ENCODE peak calls at places on chromosome 21, in eight cellular contexts. A is WTC11; N is endothelial cell; U is fibroblast of pulmonary artery; X is cardiac muscle cell; M is CD8-positive, alpha-beta T cell; S is ovary; E is neural crest cell. H is an unnamed sample.

GRCh38 chr21:33121715-33122475 is 52.0 kb downstream of the OLIG1 start:
- DNase-seq in N (no peak), M (no peak), U (peak), E (peak), A (peak), X (no peak), S (no peak), H (no peak)

GRCh38 chr21:14591882-14592281 is 45.8 kb upstream of the SAMSN1 start:
- DNase-seq in X (no peak), A (no peak), N (no peak), M (no peak), E (no peak), U (peak), S (no peak), H (no peak)

GRCh38 chr21:32940079-32941014 is 85.4 kb upstream of the OLIG2 start:
- DNase-seq in U (peak), N (peak), E (peak), S (no peak), A (peak), M (peak), X (peak), H (peak)

GRCh38 chr21:41369105-41369914 is 7.5 kb downstream of the MX2 start:
- DNase-seq in E (peak), N (peak), M (peak), A (peak), U (no peak), X (peak), S (peak), H (peak)

GRCh38 chr21:33199516-33200217 is 30.1 kb upstream of the IFNAR2 start:
- DNase-seq in X (peak), U (peak), A (peak), M (peak), S (peak), E (peak), N (peak), H (peak)

GRCh38 chr21:32335601-32336575 is 37.2 kb downstream of the MRAP start:
- DNase-seq in A (no peak), N (no peak), S (peak), X (no peak), U (peak), E (peak), M (no peak), H (no peak)

GRCh38 chr21:44911384-44912157 is 9.1 kb downstream of the ITGB2 start:
- DNase-seq in N (no peak), X (no peak), A (no peak), U (no peak), E (no peak), S (no peak), M (peak), H (peak)

GRCh38 chr21:44455524-44456206 is 355 bp downstream of the LRRC3 start:
- DNase-seq in E (peak), X (peak), U (peak), S (peak), N (peak), M (peak), A (peak), H (peak)

GRCh38 chr21:46605759-46606426 is 1.0 kb upstream of the S100B start:
- DNase-seq in U (no peak), N (no peak), S (no peak), M (peak), X (no peak), A (no peak), E (no peak), H (peak)

GRCh38 chr21:44925027-44925755 is 4.5 kb upstream of the ITGB2 start:
- DNase-seq in M (no peak), N (no peak), S (no peak), X (no peak), A (no peak), U (peak), E (no peak), H (no peak)

GRCh38 chr21:33035147-33035546 is 9.4 kb downstream of the OLIG2 start:
- DNase-seq in X (no peak), N (no peak), E (no peak), U (no peak), S (no peak), M (no peak), A (no peak), H (no peak)

GRCh38 chr21:43667191-43667904 is 8.0 kb downstream of the RRP1B start:
- DNase-seq in A (no peak), U (peak), N (no peak), S (no peak), E (no peak), M (no peak), X (no peak), H (no peak)

GRCh38 chr21:34950980-34951379 is 98.1 kb downstream of the RUNX1 start:
- DNase-seq in N (no peak), E (no peak), U (no peak), S (no peak), M (no peak), A (no peak), X (no peak), H (no peak)
- TF ChIP-seq CTCF in N (no peak), E (no peak), U (no peak), S (no peak), M (no peak), A (no peak), X (no peak), H (no peak)

DNA sequence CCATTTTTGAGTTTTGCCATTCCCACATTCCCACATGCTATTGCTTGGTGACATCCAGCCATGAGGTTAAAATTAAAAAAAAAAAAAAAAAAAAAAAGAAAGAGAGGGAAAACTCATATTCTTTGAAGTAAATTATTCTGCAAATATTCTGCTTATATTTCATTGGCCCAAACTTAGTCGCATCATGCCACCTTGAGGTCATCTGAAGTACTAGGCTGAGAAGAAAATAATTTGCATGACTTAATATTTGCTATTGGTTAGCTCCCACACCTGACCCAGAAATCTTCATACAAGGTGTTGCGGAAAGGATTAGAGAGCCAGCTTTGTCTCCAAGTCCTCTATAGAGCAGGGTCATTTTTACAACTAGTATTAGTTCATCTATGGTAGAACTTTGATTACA is 2206.0 kb downstream of the MRPL39 start:
- DNase-seq in M (no peak), E (no peak), X (peak), U (peak), A (no peak), N (no peak), S (no peak), H (no peak)
- TF ChIP-seq CTCF in M (no peak), E (peak), X (no peak), U (no peak), A (peak), N (peak), S (no peak), H (no peak)

DNA sequence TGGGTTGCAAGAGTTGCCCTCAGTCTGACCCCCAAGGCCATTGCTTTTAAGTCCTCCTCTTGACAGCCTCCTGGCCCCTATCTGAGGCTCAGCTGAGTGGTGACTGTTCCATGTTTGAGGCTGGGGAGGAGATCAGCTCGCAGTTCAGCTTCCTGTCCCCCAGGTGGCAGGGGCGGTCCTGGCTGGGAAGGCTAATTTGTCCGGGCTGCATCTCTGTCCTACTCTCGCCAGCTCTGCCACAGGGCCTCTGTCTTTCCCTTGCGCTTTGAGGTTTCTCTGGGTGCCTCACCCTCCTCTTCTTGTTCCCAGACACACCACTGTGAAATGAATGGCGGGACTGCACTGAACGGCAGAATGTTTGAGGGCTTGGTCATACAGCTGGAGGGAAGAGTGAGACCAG is 157.3 kb downstream of the KCNJ6 start:
- DNase-seq in N (peak), X (peak), M (no peak), S (no peak), A (peak), U (peak), E (peak), H (peak)
- TF ChIP-seq CTCF in N (peak), X (peak), M (no peak), S (no peak), A (peak), U (peak), E (peak), H (peak)

GRCh38 chr21:36589352-36589971 is 109.5 kb upstream of the SIM2 start:
- DNase-seq in X (no peak), M (no peak), E (no peak), A (peak), N (peak), U (peak), S (peak), H (peak)

GRCh38 chr21:36583591-36583990 is 103.7 kb upstream of the CLDN14 start:
- DNase-seq in S (no peak), M (no peak), U (no peak), E (no peak), N (no peak), X (no peak), A (no peak), H (no peak)

GRCh38 chr21:36587388-36587787 is 107.5 kb upstream of the CLDN14 start:
- DNase-seq in N (no peak), A (no peak), X (no peak), E (no peak), S (no peak), U (no peak), M (no peak), H (no peak)

GRCh38 chr21:36579898-36580297 is 100.0 kb upstream of the CLDN14 start:
- DNase-seq in N (no peak), X (no peak), E (no peak), S (no peak), U (no peak), A (no peak), M (no peak), H (no peak)

GRCh38 chr21:36584980-36585940 is 105.3 kb upstream of the CLDN14 start:
- DNase-seq in X (no peak), N (no peak), E (no peak), M (peak), S (no peak), U (no peak), A (no peak), H (no peak)
- TF ChIP-seq CTCF in X (peak), N (no peak), E (no peak), M (peak), S (no peak), U (no peak), A (no peak), H (no peak)

GRCh38 chr21:22961248-22961647 is 1963.0 kb downstream of the NCAM2 start:
- DNase-seq in M (no peak), N (no peak), A (no peak), S (no peak), X (no peak), U (no peak), E (no peak), H (no peak)

GRCh38 chr21:22965455-22966125 is 1967.4 kb downstream of the NCAM2 start:
- DNase-seq in N (no peak), M (no peak), U (no peak), E (no peak), X (no peak), A (no peak), S (no peak), H (no peak)
- TF ChIP-seq CTCF in N (no peak), M (no peak), U (no peak), E (no peak), X (no peak), A (no peak), S (no peak), H (no peak)

GRCh38 chr21:36700961-36701911 is 2.3 kb downstream of the SIM2 start:
- DNase-seq in S (no peak), M (no peak), A (peak), U (no peak), N (peak), E (peak), X (peak), H (peak)
- TF ChIP-seq CTCF in S (no peak), M (no peak), A (no peak), U (no peak), N (no peak), E (peak), X (no peak), H (no peak)

DNA sequence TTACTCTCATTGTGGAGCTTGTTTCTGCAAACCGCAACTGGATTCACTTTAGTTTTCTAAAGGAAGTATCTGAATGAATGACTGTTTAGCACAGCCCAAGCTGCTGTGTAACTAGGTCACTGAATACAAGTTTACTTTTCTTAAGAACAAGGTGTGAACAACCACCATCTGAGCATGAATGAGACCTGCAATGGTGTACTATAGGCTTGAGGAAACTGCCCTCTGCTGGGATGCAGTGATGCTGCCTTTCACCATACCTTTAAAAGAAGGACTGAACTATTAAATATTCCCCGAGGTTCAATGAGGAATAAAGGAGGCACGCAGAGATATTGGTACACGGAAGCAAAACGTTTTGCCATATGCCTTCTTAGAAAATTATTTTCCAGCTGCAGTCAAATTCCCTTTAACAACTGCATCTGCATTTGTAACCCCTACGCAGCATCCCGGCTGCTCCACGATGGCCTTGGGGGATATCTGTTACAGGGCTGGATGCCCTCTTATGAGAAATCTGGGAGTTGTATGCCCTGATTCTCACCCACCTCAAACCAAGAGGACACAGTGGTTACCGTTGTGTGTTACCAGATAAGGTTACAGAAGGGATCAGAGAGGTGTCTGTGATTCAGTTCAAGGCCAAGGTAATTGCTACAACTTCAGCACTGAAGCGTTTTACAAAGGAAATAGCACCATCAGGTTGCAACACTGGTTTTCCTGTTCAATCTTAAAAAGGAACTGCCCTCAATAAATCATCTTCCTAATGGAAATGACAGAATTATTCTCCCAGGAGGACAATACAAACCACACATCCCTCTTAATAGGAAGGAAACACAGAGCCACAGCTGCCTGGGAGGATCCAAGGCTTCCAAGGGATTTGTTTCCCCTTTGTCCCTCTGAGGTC is 470.5 kb downstream of the LTN1 start:
- DNase-seq in M (no peak), U (peak), A (no peak), S (no peak), N (peak), E (no peak), X (peak), H (no peak)
- TF ChIP-seq CTCF in M (no peak), U (peak), A (no peak), S (no peak), N (no peak), E (peak), X (peak), H (peak)

DNA sequence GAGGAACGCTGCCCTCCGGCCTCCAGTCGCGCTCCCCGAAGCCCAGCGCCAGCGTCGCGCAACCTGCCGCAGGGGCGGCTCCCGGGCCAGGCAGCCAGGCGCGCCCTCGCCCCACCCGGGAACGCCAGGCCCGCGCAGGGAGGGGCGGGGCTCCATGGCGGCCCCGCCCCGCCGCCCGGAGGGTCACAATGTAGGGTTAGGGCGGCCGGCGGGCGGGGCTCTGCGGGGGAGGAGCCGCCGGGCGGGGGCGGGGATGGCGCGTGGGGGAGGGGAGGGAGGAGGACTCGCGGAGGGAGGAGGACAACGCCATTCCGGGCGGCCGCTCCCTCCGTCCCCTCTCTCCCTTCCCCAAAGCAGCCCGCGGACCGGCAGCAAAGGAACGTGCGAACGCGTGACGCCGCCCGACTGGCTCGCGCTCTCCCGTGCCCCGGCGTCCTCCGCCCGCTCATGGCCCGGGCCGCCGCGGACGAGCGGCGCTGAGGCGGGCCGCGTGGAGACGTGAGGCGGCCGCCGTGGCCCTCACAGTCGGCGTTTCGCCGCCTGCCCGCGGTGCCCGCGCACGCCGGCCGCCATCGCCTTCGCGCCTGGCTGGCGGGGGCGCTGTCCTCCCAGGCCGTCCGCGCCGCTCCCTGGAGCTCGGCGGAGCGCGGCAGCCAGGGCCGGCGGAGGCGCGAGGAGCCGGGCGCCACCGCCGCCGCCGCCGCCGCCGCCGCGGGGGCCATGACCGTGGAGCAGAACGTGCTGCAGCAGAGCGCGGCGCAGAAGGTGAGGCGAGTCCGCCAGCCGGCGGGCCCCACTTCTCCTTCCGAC is at the start of gene USP25:
- DNase-seq in N (peak), S (peak), X (peak), U (peak), M (peak), E (peak), A (peak), H (peak)
- TF ChIP-seq CTCF in N (no peak), S (peak), X (no peak), U (no peak), M (no peak), E (peak), A (no peak), H (peak)

DNA sequence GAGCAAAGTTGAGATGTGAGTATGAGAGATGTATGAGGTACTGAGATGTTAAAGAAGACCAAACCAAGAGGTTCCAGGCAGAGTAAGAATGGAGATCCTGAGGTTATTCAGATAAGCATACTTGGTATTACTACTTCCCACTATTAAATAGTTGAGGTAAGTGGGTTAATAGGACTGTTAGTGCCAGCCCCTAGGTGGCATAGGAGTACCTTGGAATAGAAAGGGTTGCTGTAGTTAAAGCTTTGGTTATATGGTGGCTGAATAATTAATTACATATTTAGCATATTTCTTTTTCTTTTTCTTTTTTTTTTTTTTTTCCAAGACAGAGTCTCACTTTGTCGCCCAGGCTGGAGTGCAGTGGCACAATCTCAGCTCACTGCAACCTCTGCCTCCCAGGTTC is 397.9 kb upstream of the TMPRSS15 start:
- DNase-seq in E (no peak), A (peak), U (peak), S (no peak), X (no peak), M (no peak), N (no peak), H (no peak)
- TF ChIP-seq CTCF in E (peak), A (no peak), U (peak), S (no peak), X (no peak), M (no peak), N (no peak), H (no peak)